ENCODE peak calls at places on chromosomes 5 and 9, in six cellular contexts. K is SK-MEL-5, G is NCI-H2081, F is ureter, J is KG1, D is omental fat pad. T is an unnamed sample.

GRCh38 chr5:85334-85995 is 6.5 kb upstream of the PLEKHG4B start:
- DNase-seq in F (no peak), D (no peak), G (no peak), K (no peak), J (no peak), T (no peak)

GRCh38 chr5:170523129-170523497 is 19.3 kb downstream of the KCNIP1 start:
- DNase-seq in D (no peak), F (no peak), G (peak), K (no peak), J (no peak), T (no peak)

GRCh38 chr5:6582507-6583048 is 50.3 kb downstream of the NSUN2 start:
- DNase-seq in D (no peak), K (no peak), G (no peak), J (no peak), F (no peak), T (no peak)

GRCh38 chr5:170348069-170348702 is 41.0 kb downstream of the KCNMB1 start:
- DNase-seq in K (peak), J (no peak), G (no peak), F (no peak), D (no peak), T (peak)

GRCh38 chr5:11496127-11496719 is 408.0 kb downstream of the CTNND2 start:
- DNase-seq in F (no peak), J (no peak), G (no peak), D (no peak), K (no peak), T (no peak)

GRCh38 chr5:112548246-112548982 is 129.3 kb upstream of the EPB41L4A start:
- DNase-seq in J (no peak), K (no peak), G (no peak), D (no peak), F (no peak), T (no peak)

GRCh38 chr5:73515232-73515631 is 17.0 kb downstream of the BTF3 start:
- DNase-seq in G (peak), K (no peak), D (no peak), J (no peak), F (peak), T (no peak)

GRCh38 chr9:93681316-93682154 is 105.2 kb downstream of the PHF2 start:
- DNase-seq in G (no peak), D (peak), K (no peak), F (peak), J (no peak), T (peak)

GRCh38 chr9:90204128-90204838 is 438.3 kb downstream of the DIRAS2 start:
- DNase-seq in D (no peak), G (no peak), K (no peak), F (no peak), J (no peak), T (no peak)

GRCh38 chr5:137752873-137753226 is 1.3 kb downstream of the HNRNPA0 start:
- DNase-seq in F (no peak), J (no peak), G (no peak), K (peak), D (no peak), T (peak)

GRCh38 chr5:68067353-68067752 is 148.2 kb upstream of the PIK3R1 start:
- DNase-seq in G (no peak), D (no peak), J (no peak), K (no peak), F (no peak), T (no peak)

GRCh38 chr5:143237664-143238063 is 165.8 kb downstream of the NR3C1 start:
- DNase-seq in J (no peak), F (no peak), K (no peak), G (no peak), D (no peak), T (no peak)

GRCh38 chr5:135342227-135342859 is 56.7 kb downstream of the MACROH2A1 start:
- DNase-seq in K (no peak), F (no peak), D (no peak), G (no peak), J (no peak), T (no peak)

GRCh38 chr9:75461188-75461587 is 372.9 kb downstream of the OSTF1 start:
- DNase-seq in D (no peak), G (no peak), J (no peak), F (no peak), K (no peak), T (no peak)

GRCh38 chr9:81671880-81672280 is 17.5 kb downstream of the TLE1 start:
- DNase-seq in F (peak), G (no peak), J (no peak), D (no peak), K (no peak), T (no peak)

GRCh38 chr9:18424132-18424531 is 49.8 kb upstream of the ADAMTSL1 start:
- DNase-seq in F (no peak), J (no peak), K (no peak), D (no peak), G (no peak), T (no peak)

GRCh38 chr5:56481147-56481997 is 248.2 kb upstream of the ANKRD55 start:
- DNase-seq in K (peak), G (no peak), D (no peak), J (no peak), F (no peak), T (peak)

GRCh38 chr5:155839251-155840037 is 487.5 kb upstream of the SGCD start:
- DNase-seq in K (peak), F (no peak), D (no peak), G (peak), J (no peak), T (no peak)

GRCh38 chr5:171617787-171618690 is 167.6 kb upstream of the SMIM23 start:
- DNase-seq in J (no peak), G (no peak), K (no peak), F (no peak), D (no peak), T (peak)

GRCh38 chr5:170907758-170908157 is 45.9 kb downstream of the RANBP17 start:
- DNase-seq in K (no peak), G (no peak), D (no peak), F (no peak), J (no peak), T (no peak)

GRCh38 chr5:132253452-132254320 is 3.8 kb upstream of the PDLIM4 start:
- DNase-seq in D (no peak), K (no peak), J (no peak), G (no peak), F (peak), T (no peak)

GRCh38 chr9:19379697-19380046 is 364 bp downstream of the RPS6 start:
- DNase-seq in G (no peak), K (peak), D (no peak), J (no peak), F (peak), T (no peak)

GRCh38 chr9:129411501-129412175 is 209.3 kb downstream of the C9orf50 start:
- DNase-seq in K (no peak), G (no peak), D (no peak), J (no peak), F (no peak), T (no peak)

T was measured in lower leg skin.